ENCODE peak calls at places on chromosomes 16 and 17, in six cellular contexts. Q is adrenal gland, X is GM12878, C is K562, R is SJSA1, H is ascending aorta. N is an unnamed sample.

GRCh38 chr16:47058295-47059086 is 85.0 kb upstream of the DNAJA2 start:
- DNase-seq in R (no peak), X (no peak), H (peak), Q (peak), C (no peak), N (peak)

GRCh38 chr17:9151091-9151490 is 129.8 kb downstream of the NTN1 start:
- DNase-seq in C (no peak), X (no peak), R (no peak), H (no peak), Q (no peak), N (no peak)

GRCh38 chr17:17792551-17793377 is 44.0 kb downstream of the SREBF1 start:
- DNase-seq in X (no peak), C (peak), Q (peak), H (no peak), R (no peak), N (no peak)

GRCh38 chr16:70418274-70418992 is 20.5 kb downstream of the ST3GAL2 start:
- DNase-seq in C (no peak), R (no peak), X (no peak), Q (no peak), H (no peak), N (no peak)

GRCh38 chr16:5928476-5929055 is 831.0 kb upstream of the EEF2KMT start:
- DNase-seq in Q (no peak), C (no peak), R (no peak), H (no peak), X (no peak), N (no peak)

GRCh38 chr17:80270836-80271235 is 10.2 kb downstream of the RNF213 start:
- DNase-seq in C (peak), Q (no peak), H (no peak), R (peak), X (no peak), N (peak)

GRCh38 chr16:51898872-51899271 is 648.1 kb downstream of the TOX3 start:
- DNase-seq in X (no peak), Q (no peak), C (no peak), R (no peak), H (no peak), N (no peak)

GRCh38 chr17:40341808-40342574 is 22.5 kb downstream of the GJD3 start:
- DNase-seq in Q (peak), X (no peak), C (peak), H (peak), R (no peak), N (peak)

GRCh38 chr17:9356488-9356911 is 219.1 kb downstream of the STX8 start:
- DNase-seq in C (no peak), H (no peak), R (no peak), X (no peak), Q (peak), N (no peak)

GRCh38 chr17:50147841-50148225 is 2.6 kb downstream of the PPP1R9B start:
- DNase-seq in C (no peak), R (no peak), Q (no peak), H (peak), X (no peak), N (peak)

GRCh38 chr16:81707411-81708321 is 71.4 kb upstream of the PLCG2 start:
- DNase-seq in H (no peak), R (no peak), X (no peak), C (no peak), Q (no peak), N (peak)

GRCh38 chr16:31386157-31386984 is 6.8 kb upstream of the ITGAD start:
- DNase-seq in H (no peak), R (peak), C (no peak), X (no peak), Q (no peak), N (peak)

GRCh38 chr17:73018599-73018998 is 73.9 kb downstream of the SLC39A11 start:
- DNase-seq in Q (no peak), C (no peak), H (no peak), X (no peak), R (no peak), N (no peak)

GRCh38 chr17:34443832-34444469 is 80.9 kb upstream of the CCL1 start:
- DNase-seq in R (no peak), Q (no peak), X (no peak), C (peak), H (no peak), N (no peak)

GRCh38 chr17:1733047-1733357 is 8.5 kb downstream of the WDR81 start:
- DNase-seq in C (no peak), H (no peak), X (no peak), Q (no peak), R (no peak), N (no peak)

GRCh38 chr16:53744449-53744848 is 40.5 kb downstream of the FTO start:
- DNase-seq in C (no peak), Q (no peak), R (no peak), H (no peak), X (no peak), N (no peak)

GRCh38 chr17:29368926-29369325 is 21.2 kb upstream of the TAOK1 start:
- DNase-seq in C (no peak), X (no peak), H (no peak), R (no peak), Q (no peak), N (no peak)

GRCh38 chr17:79990704-79991103 is 45.0 kb downstream of the TBC1D16 start:
- DNase-seq in C (no peak), X (no peak), R (no peak), H (no peak), Q (no peak), N (no peak)

GRCh38 chr16:66004706-66005105 is 361.8 kb upstream of the CDH5 start:
- DNase-seq in C (no peak), X (no peak), R (no peak), Q (no peak), H (no peak), N (no peak)

GRCh38 chr17:1197379-1197778 is 17.6 kb upstream of the ABR start:
- DNase-seq in R (no peak), C (no peak), X (no peak), H (no peak), Q (no peak), N (no peak)

GRCh38 chr17:51630101-51630671 is 369.8 kb downstream of the UTP18 start:
- DNase-seq in Q (no peak), X (no peak), C (no peak), H (no peak), R (no peak), N (no peak)

GRCh38 chr17:1035546-1036170 is 38.7 kb downstream of the TIMM22 start:
- DNase-seq in H (no peak), R (no peak), Q (no peak), C (no peak), X (no peak), N (no peak)

GRCh38 chr17:5499790-5500189 is 13.4 kb downstream of the MIS12 start:
- DNase-seq in R (peak), Q (peak), X (no peak), H (no peak), C (no peak), N (no peak)

GRCh38 chr16:79801550-79802090 is 201.1 kb upstream of the MAF start:
- DNase-seq in R (no peak), C (no peak), H (no peak), Q (no peak), X (no peak), N (no peak)

GRCh38 chr17:37490638-37491614 is 1.2 kb downstream of the DUSP14 start:
- DNase-seq in X (no peak), R (peak), Q (peak), C (peak), H (peak), N (no peak)

GRCh38 chr17:62595484-62595883 is 32.0 kb upstream of the MRC2 start:
- DNase-seq in Q (no peak), R (no peak), C (no peak), X (no peak), H (no peak), N (no peak)

GRCh38 chr17:40909755-40910154 is 24.7 kb upstream of the KRT20 start:
- DNase-seq in H (no peak), X (no peak), R (no peak), Q (no peak), C (no peak), N (no peak)

DNA sequence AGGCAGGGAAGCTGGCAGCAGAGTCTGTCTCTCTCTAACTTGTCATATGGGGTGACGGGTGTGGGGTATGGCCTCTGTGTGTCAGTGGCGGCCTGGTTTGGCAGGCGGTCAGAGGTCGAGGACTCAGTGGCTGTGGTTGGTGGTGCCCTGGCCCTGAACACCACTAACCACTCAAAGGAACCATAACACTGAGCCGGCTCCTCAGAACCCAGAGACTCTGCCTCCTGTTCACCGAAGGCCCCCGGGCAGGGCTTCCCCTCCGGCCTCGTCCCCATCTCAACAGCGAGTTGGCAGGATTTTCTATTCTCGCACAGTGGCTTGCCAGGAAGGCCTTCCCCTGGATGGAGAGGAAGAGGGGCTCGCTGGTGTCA is 638 bp downstream of the P2RX1 start:
- DNase-seq in R (no peak), X (no peak), H (no peak), Q (no peak), C (no peak), N (no peak)
- H3K27ac ChIP-seq in R (peak), X (peak), H (no peak), Q (no peak), C (peak), N (peak)

DNA sequence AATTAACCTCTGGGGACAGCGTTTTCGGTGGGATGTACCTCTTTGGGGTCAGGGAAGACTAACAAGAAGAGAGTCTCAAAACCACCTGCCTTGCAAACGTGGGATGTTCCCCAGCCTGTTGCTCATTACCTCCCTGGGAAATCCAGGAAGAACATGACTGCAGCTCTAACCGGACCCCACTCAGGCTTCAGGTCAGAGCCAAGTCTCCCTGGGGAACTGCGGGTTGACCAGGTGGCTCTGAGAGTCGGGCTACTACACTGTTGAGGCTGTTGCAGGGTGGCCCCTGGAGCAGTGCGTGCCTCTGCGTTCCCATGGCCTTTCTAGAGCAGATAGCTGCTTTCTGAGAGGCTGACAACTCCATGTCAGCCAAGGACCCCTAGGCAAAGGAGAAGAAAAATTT is 309.1 kb downstream of the FOXL1 start:
- DNase-seq in R (no peak), C (no peak), X (no peak), Q (no peak), H (no peak), N (no peak)
- H3K27ac ChIP-seq in R (no peak), C (no peak), X (no peak), Q (no peak), H (no peak), N (no peak)

GRCh38 chr17:66487121-66487520 is 184.7 kb downstream of the PRKCA start:
- DNase-seq in X (no peak), H (no peak), R (no peak), Q (no peak), C (no peak), N (no peak)
- H3K27ac ChIP-seq in X (no peak), H (no peak), R (no peak), Q (no peak), C (no peak), N (no peak)

GRCh38 chr16:12063435-12063834 is 86.9 kb downstream of the SNX29 start:
- DNase-seq in R (no peak), X (no peak), C (no peak), Q (no peak), H (peak), N (no peak)
- H3K27ac ChIP-seq in R (no peak), X (no peak), C (no peak), Q (peak), H (peak), N (no peak)

GRCh38 chr17:57397402-57397801 is 141.1 kb downstream of the MSI2 start:
- DNase-seq in C (no peak), H (no peak), X (no peak), R (no peak), Q (no peak), N (no peak)
- H3K27ac ChIP-seq in C (no peak), H (no peak), X (no peak), R (no peak), Q (no peak), N (no peak)

DNA sequence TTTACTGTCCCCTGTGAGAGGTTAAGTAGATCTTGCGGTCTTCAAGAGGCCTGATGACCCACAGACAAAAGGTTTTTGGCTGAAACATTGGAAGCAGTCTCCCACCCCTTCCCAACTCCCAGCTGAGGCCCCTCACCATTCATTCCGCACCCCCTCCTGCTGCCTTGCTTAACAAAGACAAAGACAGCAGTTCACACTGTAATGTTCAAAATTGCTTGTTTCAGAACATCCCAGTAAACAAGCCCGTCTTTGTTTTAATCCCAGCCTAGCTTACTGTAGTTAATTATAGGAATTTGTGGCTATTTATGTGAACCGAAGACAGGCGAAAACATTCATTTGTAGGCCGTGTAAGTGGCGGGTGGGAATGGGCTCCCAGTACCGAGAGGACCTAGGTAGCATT is 55.7 kb downstream of the IRX5 start:
- DNase-seq in H (no peak), X (no peak), C (no peak), R (no peak), Q (no peak), N (no peak)
- H3K27ac ChIP-seq in H (no peak), X (no peak), C (no peak), R (no peak), Q (no peak), N (no peak)

GRCh38 chr16:68756250-68757051 is 19.4 kb downstream of the CDH1 start:
- DNase-seq in H (no peak), R (no peak), Q (no peak), X (peak), C (no peak), N (peak)
- H3K27ac ChIP-seq in H (no peak), R (no peak), Q (no peak), X (peak), C (no peak), N (peak)

GRCh38 chr17:21352981-21353265 is 23.2 kb upstream of the KCNJ12 start:
- DNase-seq in H (no peak), Q (no peak), R (no peak), C (no peak), X (no peak), N (no peak)
- H3K27ac ChIP-seq in H (no peak), Q (no peak), R (no peak), C (no peak), X (no peak), N (no peak)